ENCODE peak calls at places on chromosomes 13 and 19, in six cellular contexts. One of them, this sample, is unnamed.

GRCh38 chr19:45900661-45901431 is 1.6 kb downstream of the MYPOP start:
- DNase-seq in GM12878: no peak
- DNase-seq in H1: no peak
- DNase-seq in HepG2: no peak
- DNase-seq in K562: peak
- DNase-seq in GM12891: no peak
- DNase-seq in this sample: no peak

GRCh38 chr13:114131581-114132418 is 623 bp downstream of the RASA3 start:
- DNase-seq in HepG2: no peak
- DNase-seq in K562: peak
- DNase-seq in GM12878: no peak
- DNase-seq in GM12891: no peak
- DNase-seq in H1: no peak
- DNase-seq in this sample: no peak

GRCh38 chr19:39131255-39131755 is 5.7 kb downstream of the PAK4 start:
- DNase-seq in K562: no peak
- DNase-seq in H1: no peak
- DNase-seq in GM12878: no peak
- DNase-seq in HepG2: no peak
- DNase-seq in GM12891: no peak
- DNase-seq in this sample: no peak

GRCh38 chr13:44267966-44268365 is 105.7 kb upstream of the SERP2 start:
- DNase-seq in HepG2: no peak
- DNase-seq in GM12878: no peak
- DNase-seq in K562: no peak
- DNase-seq in H1: no peak
- DNase-seq in GM12891: no peak
- DNase-seq in this sample: no peak

GRCh38 chr13:39268398-39268797 is 230.1 kb downstream of the NHLRC3 start:
- DNase-seq in GM12891: no peak
- DNase-seq in H1: no peak
- DNase-seq in K562: no peak
- DNase-seq in HepG2: no peak
- DNase-seq in GM12878: no peak
- DNase-seq in this sample: no peak

GRCh38 chr13:24228852-24229458 is 68.4 kb downstream of the SPATA13 start:
- DNase-seq in K562: peak
- DNase-seq in H1: no peak
- DNase-seq in GM12878: no peak
- DNase-seq in HepG2: peak
- DNase-seq in GM12891: no peak
- DNase-seq in this sample: no peak

GRCh38 chr13:28819748-28820098 is 416 bp upstream of the MTUS2 start:
- DNase-seq in GM12891: peak
- DNase-seq in GM12878: no peak
- DNase-seq in H1: peak
- DNase-seq in HepG2: peak
- DNase-seq in K562: peak
- DNase-seq in this sample: peak

GRCh38 chr13:98571955-98572662 is 4.8 kb downstream of the STK24 start:
- DNase-seq in H1: no peak
- DNase-seq in GM12878: no peak
- DNase-seq in HepG2: peak
- DNase-seq in GM12891: no peak
- DNase-seq in K562: peak
- DNase-seq in this sample: no peak

GRCh38 chr19:3618144-3618810 is 8.3 kb downstream of the CACTIN start:
- DNase-seq in HepG2: no peak
- DNase-seq in K562: peak
- DNase-seq in GM12891: peak
- DNase-seq in GM12878: peak
- DNase-seq in H1: peak
- DNase-seq in this sample: peak

GRCh38 chr19:58394821-58395219 is 636 bp upstream of the RNF225 start:
- DNase-seq in H1: peak
- DNase-seq in K562: no peak
- DNase-seq in GM12891: no peak
- DNase-seq in GM12878: no peak
- DNase-seq in HepG2: no peak
- DNase-seq in this sample: no peak

GRCh38 chr13:40475617-40476016 is 190.8 kb downstream of the FOXO1 start:
- DNase-seq in K562: no peak
- DNase-seq in GM12891: no peak
- DNase-seq in H1: no peak
- DNase-seq in HepG2: no peak
- DNase-seq in GM12878: no peak
- DNase-seq in this sample: no peak

GRCh38 chr13:41944229-41944628 is 16.7 kb downstream of the VWA8 start:
- DNase-seq in HepG2: no peak
- DNase-seq in GM12891: no peak
- DNase-seq in GM12878: no peak
- DNase-seq in K562: no peak
- DNase-seq in H1: no peak
- DNase-seq in this sample: no peak

DNA sequence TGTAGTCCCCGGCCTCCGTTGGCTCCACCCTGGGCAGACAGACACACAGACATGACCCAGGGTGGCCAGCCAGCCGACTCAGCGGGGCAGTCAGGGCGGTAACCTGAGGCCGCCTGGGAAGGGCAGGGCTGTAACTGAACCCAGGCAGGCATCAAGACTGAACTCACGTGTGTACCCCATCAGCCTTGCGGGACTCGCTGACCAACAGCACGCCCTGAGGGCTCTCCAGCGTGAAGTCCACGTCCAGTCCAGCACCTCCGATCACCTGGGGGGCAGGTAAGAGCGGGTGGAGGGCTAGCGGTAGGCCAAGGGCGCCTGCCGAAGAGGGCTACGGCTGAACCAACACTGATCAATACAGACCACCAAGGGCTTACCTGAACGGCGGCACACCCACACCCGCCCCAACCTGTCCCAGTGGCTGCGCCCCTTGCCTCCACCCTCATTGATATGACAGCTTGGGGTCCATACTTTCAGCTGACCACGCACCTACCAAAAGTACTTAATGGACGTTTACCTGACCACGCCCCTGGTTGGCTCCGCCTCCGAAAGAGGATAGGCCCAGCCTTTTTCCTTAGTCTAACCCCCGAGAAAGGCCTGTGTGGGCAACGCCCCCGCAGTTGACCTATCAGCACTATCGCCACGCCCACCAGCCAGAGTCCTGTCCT is 791 bp downstream of the TMED1 start:
- DNase-seq in H1: no peak
- DNase-seq in GM12891: peak
- DNase-seq in HepG2: no peak
- DNase-seq in K562: peak
- DNase-seq in GM12878: no peak
- DNase-seq in this sample: peak
- TF ChIP-seq POLR2A in H1: no peak
- TF ChIP-seq POLR2A in GM12891: peak
- TF ChIP-seq POLR2A in HepG2: no peak
- TF ChIP-seq POLR2A in K562: peak
- TF ChIP-seq POLR2A in GM12878: peak
- TF ChIP-seq POLR2A in this sample: no peak

GRCh38 chr19:13398182-13398581 is 108.1 kb downstream of the CACNA1A start:
- DNase-seq in GM12878: no peak
- DNase-seq in K562: no peak
- DNase-seq in H1: no peak
- DNase-seq in GM12891: no peak
- DNase-seq in HepG2: no peak
- DNase-seq in this sample: no peak
- TF ChIP-seq TAF1 in GM12878: no peak
- TF ChIP-seq TAF1 in K562: no peak
- TF ChIP-seq TAF1 in H1: no peak
- TF ChIP-seq TAF1 in GM12891: no peak
- TF ChIP-seq TAF1 in HepG2: no peak
- TF ChIP-seq TAF1 in this sample: no peak

GRCh38 chr19:16327911-16328823 is 3.5 kb downstream of the KLF2 start:
- DNase-seq in K562: peak
- DNase-seq in GM12891: no peak
- DNase-seq in H1: no peak
- DNase-seq in GM12878: no peak
- DNase-seq in HepG2: no peak
- DNase-seq in this sample: no peak
- TF ChIP-seq POLR2A in K562: no peak
- TF ChIP-seq POLR2A in GM12891: no peak
- TF ChIP-seq POLR2A in H1: no peak
- TF ChIP-seq POLR2A in GM12878: no peak
- TF ChIP-seq POLR2A in HepG2: no peak
- TF ChIP-seq POLR2A in this sample: no peak

GRCh38 chr19:53908933-53909415 is at the start of gene CACNG7:
- DNase-seq in GM12878: no peak
- DNase-seq in K562: no peak
- DNase-seq in H1: no peak
- DNase-seq in GM12891: no peak
- DNase-seq in HepG2: no peak
- DNase-seq in this sample: no peak
- TF ChIP-seq TAF1 in GM12878: no peak
- TF ChIP-seq TAF1 in K562: no peak
- TF ChIP-seq TAF1 in H1: no peak
- TF ChIP-seq TAF1 in GM12891: no peak
- TF ChIP-seq TAF1 in HepG2: no peak
- TF ChIP-seq TAF1 in this sample: no peak

DNA sequence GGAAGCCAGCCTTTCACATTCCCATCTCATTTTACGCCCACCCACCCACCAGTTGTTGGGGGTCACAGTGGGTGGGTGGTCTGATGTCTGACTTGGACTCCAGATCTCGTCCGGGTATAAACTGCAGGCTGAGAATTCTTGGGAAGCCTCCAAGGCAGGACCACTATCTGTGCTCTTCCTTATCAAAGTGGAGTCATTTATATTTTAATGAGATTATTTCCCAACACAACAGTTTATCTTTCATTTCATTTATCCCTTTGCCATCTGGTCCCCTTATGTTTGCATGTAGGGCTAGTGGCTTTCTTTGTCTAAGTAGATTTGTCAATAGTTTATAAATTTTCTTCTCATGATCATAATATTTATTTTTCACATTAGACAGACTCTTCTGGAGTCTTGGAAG is 3.5 kb upstream of the FAM124A start:
- DNase-seq in GM12891: no peak
- DNase-seq in GM12878: no peak
- DNase-seq in H1: no peak
- DNase-seq in HepG2: no peak
- DNase-seq in K562: no peak
- DNase-seq in this sample: no peak
- TF ChIP-seq POLR2A in GM12891: no peak
- TF ChIP-seq POLR2A in GM12878: no peak
- TF ChIP-seq POLR2A in H1: no peak
- TF ChIP-seq POLR2A in HepG2: no peak
- TF ChIP-seq POLR2A in K562: no peak
- TF ChIP-seq POLR2A in this sample: no peak

DNA sequence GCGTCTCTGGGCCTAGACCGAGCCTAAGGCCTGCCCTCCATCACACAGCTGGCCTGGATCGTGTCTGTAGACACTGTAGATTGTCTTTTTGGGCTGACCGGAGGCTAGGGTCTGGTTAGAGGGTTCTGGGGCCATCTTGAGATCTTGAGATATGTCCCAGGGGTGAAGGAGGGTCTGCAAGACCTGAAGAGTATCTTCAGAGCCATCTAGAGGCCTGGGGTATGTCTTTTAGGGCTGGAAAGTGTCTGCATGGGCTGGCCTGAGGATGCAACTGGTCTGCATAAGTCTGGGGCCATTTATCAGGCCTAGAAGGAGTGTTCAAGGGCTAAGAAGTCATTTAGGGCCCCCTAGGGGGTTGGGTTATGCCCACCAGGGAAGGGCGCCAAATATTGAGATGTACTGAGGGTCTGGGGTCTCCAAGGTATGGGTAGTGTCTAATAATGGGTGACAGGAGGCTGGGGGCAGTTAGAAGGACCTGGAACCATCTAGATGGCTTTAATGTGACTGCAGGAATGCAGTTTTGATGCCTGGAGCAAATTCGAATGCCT is 553 bp downstream of the SCAF1 start:
- DNase-seq in GM12878: no peak
- DNase-seq in HepG2: no peak
- DNase-seq in K562: peak
- DNase-seq in GM12891: no peak
- DNase-seq in H1: no peak
- DNase-seq in this sample: no peak
- TF ChIP-seq TAF1 in GM12878: no peak
- TF ChIP-seq TAF1 in HepG2: no peak
- TF ChIP-seq TAF1 in K562: no peak
- TF ChIP-seq TAF1 in GM12891: no peak
- TF ChIP-seq TAF1 in H1: peak
- TF ChIP-seq TAF1 in this sample: no peak

DNA sequence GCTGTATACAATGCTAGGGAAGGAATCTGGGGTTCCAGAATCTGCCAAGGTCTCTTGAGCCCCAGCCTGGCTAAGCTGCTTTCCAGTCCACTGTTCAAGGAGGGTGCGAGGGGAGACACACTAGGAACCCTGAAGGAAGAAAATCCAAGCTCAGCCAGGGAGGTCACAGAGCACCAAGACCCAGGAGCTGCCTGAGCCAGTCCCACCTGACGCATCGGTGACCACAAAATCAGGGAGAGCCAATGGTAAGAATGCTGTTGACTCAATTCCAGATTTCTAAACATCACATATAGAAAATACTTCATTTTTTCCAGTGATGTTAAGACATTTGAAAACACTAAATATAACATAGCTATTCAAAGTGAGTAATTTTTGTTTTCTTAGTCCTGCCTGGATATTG is 50.1 kb downstream of the CEP89 start:
- DNase-seq in K562: no peak
- DNase-seq in H1: no peak
- DNase-seq in GM12878: no peak
- DNase-seq in HepG2: no peak
- DNase-seq in GM12891: no peak
- DNase-seq in this sample: no peak
- TF ChIP-seq POLR2A in K562: no peak
- TF ChIP-seq POLR2A in H1: no peak
- TF ChIP-seq POLR2A in GM12878: no peak
- TF ChIP-seq POLR2A in HepG2: no peak
- TF ChIP-seq POLR2A in GM12891: no peak
- TF ChIP-seq POLR2A in this sample: no peak

GRCh38 chr19:30381366-30381765 is 9.2 kb downstream of the ZNF536 start:
- DNase-seq in H1: no peak
- DNase-seq in HepG2: no peak
- DNase-seq in GM12878: no peak
- DNase-seq in K562: no peak
- DNase-seq in GM12891: no peak
- DNase-seq in this sample: no peak
- TF ChIP-seq TAF1 in H1: no peak
- TF ChIP-seq TAF1 in HepG2: no peak
- TF ChIP-seq TAF1 in GM12878: no peak
- TF ChIP-seq TAF1 in K562: no peak
- TF ChIP-seq TAF1 in GM12891: no peak
- TF ChIP-seq TAF1 in this sample: no peak

GRCh38 chr19:2266183-2266993 is 10.2 kb upstream of the JSRP1 start:
- DNase-seq in K562: peak
- DNase-seq in GM12878: peak
- DNase-seq in HepG2: peak
- DNase-seq in H1: no peak
- DNase-seq in GM12891: no peak
- DNase-seq in this sample: no peak
- TF ChIP-seq POLR2A in K562: no peak
- TF ChIP-seq POLR2A in GM12878: peak
- TF ChIP-seq POLR2A in HepG2: no peak
- TF ChIP-seq POLR2A in H1: no peak
- TF ChIP-seq POLR2A in GM12891: peak
- TF ChIP-seq POLR2A in this sample: peak